ENCODE peak calls at places on chromosomes 4 and X, in ten cellular contexts. F, I, R, Z, B, Q, V, H, A and X are unnamed samples.

GRCh38 chrX:151151668-151152267 is 24.6 kb upstream of the GPR50 start:
- DNase-seq in F (no peak), I (no peak), R (peak; percentile 31), Z (no peak), B (peak; percentile 21), Q (no peak), V (peak; percentile 9), H (no peak), A (no peak), X (peak; percentile 46)

GRCh38 chrX:12825801-12826200 is 34.6 kb downstream of the PRPS2 start:
- DNase-seq in F (no peak), I (no peak), R (no peak), Z (no peak), B (no peak), Q (no peak), V (no peak), H (no peak), A (no peak), X (no peak)

GRCh38 chrX:68697465-68698125 is 50.1 kb downstream of the STARD8 start:
- DNase-seq in F (no peak), I (no peak), R (no peak), Z (no peak), B (no peak), Q (no peak), V (no peak), H (no peak), A (no peak), X (no peak)

GRCh38 chr4:106875340-106875739 is 160.8 kb downstream of the DKK2 start:
- DNase-seq in F (no peak), I (no peak), R (no peak), Z (no peak), B (no peak), Q (no peak), V (no peak), H (no peak), A (no peak), X (no peak)

GRCh38 chrX:100677616-100678181 is 33.7 kb downstream of the SRPX2 start:
- DNase-seq in F (no peak), I (no peak), R (peak; percentile 43), Z (no peak), B (no peak), Q (no peak), V (peak; percentile 11), H (no peak), A (no peak), X (no peak)

GRCh38 chr4:38387348-38387747 is 276.7 kb upstream of the KLF3 start:
- DNase-seq in F (peak; percentile 26), I (no peak), R (peak; percentile 23), Z (peak; percentile 62), B (peak; percentile 88), Q (peak; percentile 47), V (peak; percentile 98), H (peak; percentile 74), A (peak; percentile 26), X (peak; percentile 75)

GRCh38 chr4:107888237-107888636 is 43.1 kb upstream of the CYP2U1 start:
- DNase-seq in F (no peak), I (no peak), R (no peak), Z (no peak), B (no peak), Q (no peak), V (no peak), H (no peak), A (no peak), X (no peak)

GRCh38 chr4:101919373-101919977 is 128.9 kb downstream of the BANK1 start:
- DNase-seq in F (no peak), I (no peak), R (no peak), Z (no peak), B (no peak), Q (no peak), V (no peak), H (no peak), A (no peak), X (no peak)

GRCh38 chrX:41802958-41803357 is 79.0 kb downstream of the GPR82 start:
- DNase-seq in F (no peak), I (no peak), R (no peak), Z (no peak), B (no peak), Q (no peak), V (no peak), H (no peak), A (no peak), X (peak; percentile 39)

GRCh38 chr4:38815879-38816782 is 11.5 kb upstream of the TLR1 start:
- DNase-seq in F (no peak), I (peak; percentile 56), R (peak; percentile 75), Z (no peak), B (no peak), Q (no peak), V (no peak), H (no peak), A (no peak), X (no peak)

GRCh38 chr4:9976781-9977180 is 44.5 kb downstream of the SLC2A9 start:
- DNase-seq in F (no peak), I (no peak), R (no peak), Z (no peak), B (no peak), Q (no peak), V (no peak), H (no peak), A (no peak), X (no peak)

GRCh38 chr4:74016068-74016467 is 17.6 kb upstream of the CXCL5 start:
- DNase-seq in F (no peak), I (no peak), R (peak; percentile 78), Z (no peak), B (no peak), Q (no peak), V (no peak), H (no peak), A (no peak), X (no peak)

GRCh38 chr4:54540931-54541330 is 116.8 kb upstream of the KIT start:
- DNase-seq in F (no peak), I (no peak), R (no peak), Z (no peak), B (no peak), Q (no peak), V (no peak), H (no peak), A (no peak), X (no peak)

GRCh38 chr4:158015241-158015640 is 157.6 kb downstream of the GASK1B start:
- DNase-seq in F (no peak), I (no peak), R (peak; percentile 61), Z (no peak), B (no peak), Q (no peak), V (no peak), H (no peak), A (no peak), X (no peak)

GRCh38 chr4:186587416-186588018 is 32.1 kb upstream of the MTNR1A start:
- DNase-seq in F (peak; percentile 63), I (no peak), R (no peak), Z (no peak), B (peak; percentile 84), Q (peak; percentile 58), V (peak; percentile 80), H (peak; percentile 76), A (peak; percentile 41), X (peak; percentile 89)

GRCh38 chr4:186584912-186585311 is 29.5 kb upstream of the MTNR1A start:
- DNase-seq in F (no peak), I (no peak), R (no peak), Z (no peak), B (no peak), Q (no peak), V (no peak), H (no peak), A (no peak), X (no peak)

GRCh38 chr4:186588503-186588902 is 33.1 kb upstream of the MTNR1A start:
- DNase-seq in F (no peak), I (no peak), R (no peak), Z (no peak), B (no peak), Q (no peak), V (no peak), H (no peak), A (no peak), X (no peak)

GRCh38 chr4:186581421-186581820 is 26.1 kb upstream of the MTNR1A start:
- DNase-seq in F (no peak), I (no peak), R (no peak), Z (no peak), B (no peak), Q (no peak), V (no peak), H (no peak), A (no peak), X (no peak)

DNA sequence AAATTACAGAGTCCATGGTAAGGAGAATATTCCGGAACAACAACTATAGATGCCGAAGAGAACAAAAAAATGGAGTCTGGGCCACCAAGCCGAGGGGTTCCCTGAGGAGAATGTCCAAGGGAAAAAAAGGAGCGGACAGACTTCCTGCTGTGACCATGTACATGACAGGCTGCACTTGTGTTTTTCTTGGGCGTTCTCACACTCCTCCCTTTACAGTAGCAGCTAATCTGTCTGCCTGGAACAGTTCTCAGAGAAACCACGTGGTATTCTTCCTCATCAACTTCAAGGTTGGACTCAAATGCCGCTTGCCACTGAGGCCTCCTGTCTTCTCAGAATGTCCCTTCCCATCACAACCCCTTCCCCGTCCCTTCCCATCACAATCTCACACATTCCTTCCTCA is 30.8 kb upstream of the MTNR1A start:
- DNase-seq in F (no peak), I (no peak), R (no peak), Z (no peak), B (no peak), Q (no peak), V (no peak), H (no peak), A (peak; percentile 11), X (no peak)
- H3K36me3 ChIP-seq in F (peaks cover 36% of the 10 kb centered on the region), I (no peaks in the 10 kb centered on the region), R (peaks cover 62% of the 10 kb centered on the region), Z (no peaks in the 10 kb centered on the region), B (peaks cover 31% of the 10 kb centered on the region), Q (peaks cover 24% of the 10 kb centered on the region), V (peaks cover 9% of the 10 kb centered on the region), H (peaks cover 7% of the 10 kb centered on the region), A (peaks cover 6% of the 10 kb centered on the region), X (no peaks in the 10 kb centered on the region)

DNA sequence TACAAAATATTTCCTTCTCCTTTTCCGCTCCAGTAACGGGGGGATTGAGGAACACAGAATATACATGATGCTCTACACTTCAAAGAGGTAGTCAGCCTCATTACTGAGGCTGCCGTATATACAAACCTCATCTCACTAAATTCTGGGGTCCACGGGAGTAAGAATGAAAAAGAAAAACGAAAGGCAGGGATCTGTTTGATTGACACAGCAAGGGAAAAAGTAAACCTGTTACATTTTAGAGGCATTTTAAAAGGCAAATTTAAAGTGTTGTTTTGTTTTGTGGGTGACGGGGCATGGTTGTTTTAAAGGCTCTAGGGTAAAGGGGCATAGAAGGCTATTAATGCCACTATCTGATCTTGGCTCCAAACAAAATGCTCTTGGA is 2.9 kb upstream of the PCDH10 start:
- DNase-seq in F (no peak), I (no peak), R (no peak), Z (no peak), B (no peak), Q (no peak), V (no peak), H (no peak), A (no peak), X (no peak)
- H3K4me3 ChIP-seq in F (no peak overlapping the region), I (no peak overlapping the region), R (no peak overlapping the region), Z (peak overlapping the region; percentile 48), B (peak overlapping the region; percentile 63), Q (peak overlapping the region; percentile 62), V (no peak overlapping the region), H (peak overlapping the region; percentile 20), A (no peak overlapping the region), X (peak overlapping the region; percentile 49)

GRCh38 chr4:1625600-1626138 is 58.4 kb downstream of the FAM53A start:
- DNase-seq in F (no peak), I (no peak), R (no peak), Z (no peak), B (no peak), Q (no peak), V (no peak), H (no peak), A (no peak), X (no peak)
- H3K27ac ChIP-seq in F (no peak overlapping the region), I (no peak overlapping the region), R (no peak overlapping the region), Z (no peak overlapping the region), B (no peak overlapping the region), Q (no peak overlapping the region), V (no peak overlapping the region), H (no peak overlapping the region), A (no peak overlapping the region), X (no peak overlapping the region)

GRCh38 chr4:103144926-103145325 is 45.3 kb upstream of the BDH2 start:
- DNase-seq in F (no peak), I (no peak), R (no peak), Z (no peak), B (no peak), Q (no peak), V (no peak), H (no peak), A (no peak), X (no peak)
- H3K36me3 ChIP-seq in F (no peaks in the 10 kb centered on the region), I (peaks cover 15% of the 10 kb centered on the region), R (peaks cover 38% of the 10 kb centered on the region), Z (no peaks in the 10 kb centered on the region), B (no peaks in the 10 kb centered on the region), Q (no peaks in the 10 kb centered on the region), V (no peaks in the 10 kb centered on the region), H (no peaks in the 10 kb centered on the region), A (no peaks in the 10 kb centered on the region), X (no peaks in the 10 kb centered on the region)